ENCODE peak calls at places on chromosome 1, in ten cellular contexts. Y is mammary epithelial cell, I is cardiac muscle cell, W is uterus, M is thoracic aorta, H is aorta, K is astrocyte, S is suprapubic skin, G is vagina, U is neural progenitor cell. R is an unnamed sample.

GRCh38 chr1:118947790-118948189 is 40.4 kb downstream of the TBX15 start:
- DNase-seq in Y (peak; percentile 58), I (peak; percentile 66), W (no peak), M (no peak), H (no peak), K (peak; percentile 75), S (no peak), G (no peak), U (no peak), R (no peak)

GRCh38 chr1:223264983-223265663 is 98.9 kb downstream of the SUSD4 start:
- DNase-seq in Y (no peak), I (no peak), W (no peak), M (no peak), H (no peak), K (no peak), S (no peak), G (no peak), U (peak; percentile 54), R (no peak)

GRCh38 chr1:229296541-229296941 is 25.6 kb downstream of the RAB4A start:
- DNase-seq in Y (peak; percentile 37), I (peak; percentile 45), W (no peak), M (no peak), H (no peak), K (peak; percentile 77), S (no peak), G (no peak), U (no peak), R (no peak)

GRCh38 chr1:110187139-110187890 is 22.8 kb upstream of the KCNC4 start:
- DNase-seq in Y (peak; percentile 4), I (peak; percentile 39), W (no peak), M (no peak), H (peak; percentile 74), K (no peak), S (no peak), G (no peak), U (no peak), R (no peak)

GRCh38 chr1:75014250-75014649 is 119.9 kb upstream of the LHX8 start:
- DNase-seq in Y (no peak), I (no peak), W (no peak), M (no peak), H (no peak), K (no peak), S (no peak), G (no peak), U (no peak), R (no peak)

GRCh38 chr1:201748331-201748730 is 80.6 kb upstream of the IPO9 start:
- DNase-seq in Y (peak; percentile 64), I (peak; percentile 86), W (no peak), M (peak; percentile 61), H (peak; percentile 83), K (peak; percentile 98), S (no peak), G (no peak), U (peak; percentile 79), R (no peak)

GRCh38 chr1:168379110-168379860 is 98.6 kb downstream of the TBX19 start:
- DNase-seq in Y (peak; percentile 44), I (peak; percentile 47), W (no peak), M (no peak), H (no peak), K (no peak), S (no peak), G (no peak), U (no peak), R (no peak)

GRCh38 chr1:19206947-19207346 is 3.1 kb downstream of the UBR4 start:
- DNase-seq in Y (no peak), I (no peak), W (no peak), M (no peak), H (no peak), K (no peak), S (no peak), G (no peak), U (no peak), R (no peak)

GRCh38 chr1:183821309-183822080 is 16.6 kb downstream of the RGL1 start:
- DNase-seq in Y (no peak), I (no peak), W (no peak), M (no peak), H (no peak), K (no peak), S (no peak), G (no peak), U (no peak), R (no peak)

GRCh38 chr1:90990779-90991178 is 31.1 kb downstream of the ZNF644 start:
- DNase-seq in Y (no peak), I (no peak), W (no peak), M (no peak), H (no peak), K (no peak), S (no peak), G (no peak), U (no peak), R (no peak)

GRCh38 chr1:205449750-205450443 is 5.9 kb downstream of the BLACAT1 start:
- DNase-seq in Y (peak; percentile 98), I (peak; percentile 69), W (no peak), M (no peak), H (no peak), K (peak; percentile 58), S (no peak), G (no peak), U (peak; percentile 75), R (no peak)

GRCh38 chr1:164841723-164842465 is 282.9 kb downstream of the PBX1 start:
- DNase-seq in Y (no peak), I (no peak), W (peak; percentile 55), M (no peak), H (no peak), K (no peak), S (no peak), G (no peak), U (no peak), R (no peak)

GRCh38 chr1:109613396-109614147 is 5.8 kb downstream of the GNAT2 start:
- DNase-seq in Y (no peak), I (peak; percentile 43), W (no peak), M (no peak), H (no peak), K (peak; percentile 72), S (no peak), G (no peak), U (no peak), R (no peak)

GRCh38 chr1:42937141-42937696 is 21.4 kb downstream of the SLC2A1 start:
- DNase-seq in Y (peak; percentile 95), I (peak; percentile 52), W (no peak), M (no peak), H (no peak), K (peak; percentile 59), S (no peak), G (no peak), U (no peak), R (peak; percentile 2)

GRCh38 chr1:246324711-246325110 is 182.4 kb downstream of the SMYD3 start:
- DNase-seq in Y (peak; percentile 27), I (no peak), W (no peak), M (no peak), H (no peak), K (peak; percentile 35), S (no peak), G (no peak), U (peak; percentile 14), R (no peak)

GRCh38 chr1:207959995-207960745 is 49.2 kb upstream of the CD34 start:
- DNase-seq in Y (no peak), I (no peak), W (no peak), M (no peak), H (no peak), K (no peak), S (no peak), G (no peak), U (no peak), R (no peak)

GRCh38 chr1:207956976-207957375 is 46.1 kb upstream of the CD34 start:
- DNase-seq in Y (no peak), I (no peak), W (no peak), M (no peak), H (no peak), K (no peak), S (no peak), G (no peak), U (no peak), R (no peak)

GRCh38 chr1:207962716-207963428 is 51.9 kb upstream of the CD34 start:
- DNase-seq in Y (no peak), I (peak; percentile 56), W (peak; percentile 54), M (no peak), H (peak; percentile 71), K (no peak), S (peak; percentile 87), G (peak; percentile 93), U (no peak), R (peak; percentile 43)

GRCh38 chr1:207958376-207959139 is 47.6 kb upstream of the CD34 start:
- DNase-seq in Y (no peak), I (no peak), W (no peak), M (no peak), H (no peak), K (no peak), S (no peak), G (no peak), U (no peak), R (no peak)

GRCh38 chr1:207959141-207959825 is 48.4 kb upstream of the CD34 start:
- DNase-seq in Y (peak; percentile 17), I (peak; percentile 78), W (peak; percentile 86), M (peak; percentile 58), H (peak; percentile 92), K (peak; percentile 40), S (peak; percentile 91), G (no peak), U (peak; percentile 66), R (peak; percentile 57)
- H3K4me3 ChIP-seq in Y (peak overlapping the region; percentile 44), I (peak overlapping the region; percentile 28), W (peak overlapping the region; percentile 25), M (peak overlapping the region; percentile 80), H (peak overlapping the region; percentile 42), K (peak overlapping the region; percentile 60), S (peak overlapping the region; percentile 57), G (peak overlapping the region; percentile 60), U (peak overlapping the region; percentile 59), R (peak overlapping the region; percentile 61)

GRCh38 chr1:24847995-24848857 is 81.8 kb downstream of the RUNX3 start:
- DNase-seq in Y (peak; percentile 54), I (peak; percentile 95), W (peak; percentile 90), M (peak; percentile 66), H (peak; percentile 95), K (peak; percentile 75), S (peak; percentile 97), G (peak; percentile 92), U (peak; percentile 94), R (peak; percentile 62)
- H3K27ac ChIP-seq in Y (no peak overlapping the region), I (no peak overlapping the region), W (peak overlapping the region; percentile 72), M (peak overlapping the region; percentile 34), H (no peak overlapping the region), K (no peak overlapping the region), S (peak overlapping the region; percentile 79), G (peak overlapping the region; percentile 71), U (no peak overlapping the region), R (peak overlapping the region; percentile 80)

GRCh38 chr1:30199563-30199962 is 523.8 kb downstream of the MATN1 start:
- DNase-seq in Y (no peak), I (no peak), W (no peak), M (no peak), H (no peak), K (no peak), S (no peak), G (peak; percentile 37), U (no peak), R (no peak)
- H3K4me3 ChIP-seq in Y (no peak overlapping the region), I (no peak overlapping the region), W (no peak overlapping the region), M (no peak overlapping the region), H (no peak overlapping the region), K (no peak overlapping the region), S (no peak overlapping the region), G (no peak overlapping the region), U (no peak overlapping the region), R (no peak overlapping the region)

DNA sequence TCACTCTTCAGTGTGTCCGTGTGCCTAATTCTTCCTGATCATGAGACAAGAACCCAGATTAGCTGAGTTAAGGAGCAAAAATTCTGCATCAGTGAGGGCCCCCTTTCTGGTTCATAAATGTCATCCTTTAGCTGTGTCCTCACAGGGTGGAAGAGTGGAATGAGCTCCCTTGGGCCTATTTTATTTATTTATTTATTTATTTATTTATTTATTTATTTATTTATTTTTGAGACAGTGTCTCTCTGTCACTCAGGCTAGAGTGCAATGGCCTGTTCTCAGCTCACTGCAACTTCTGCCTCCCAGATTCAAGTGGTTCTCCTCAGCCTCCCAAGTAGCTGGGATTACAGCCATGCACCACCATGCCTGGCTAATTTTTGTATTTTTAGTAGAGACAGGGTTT is 131.7 kb downstream of the PATJ start:
- DNase-seq in Y (no peak), I (no peak), W (no peak), M (no peak), H (no peak), K (no peak), S (no peak), G (no peak), U (no peak), R (no peak)
- H3K27ac ChIP-seq in Y (no peak overlapping the region), I (no peak overlapping the region), W (no peak overlapping the region), M (no peak overlapping the region), H (no peak overlapping the region), K (no peak overlapping the region), S (no peak overlapping the region), G (no peak overlapping the region), U (no peak overlapping the region), R (no peak overlapping the region)